ENCODE peak calls at places on chromosomes 1 and 21, in ten cellular contexts. Y is cardiac muscle cell, Z is GM06990, V is heart right ventricle, J is heart left ventricle, G is BE2C, I is Calu3, L is WTC11, R is fibroblast of lung, M is nephron progenitor cell. C is an unnamed sample.

GRCh38 chr1:64051801-64052200 is 151.6 kb upstream of the UBE2U start:
- DNase-seq in Y (no peak), Z (no peak), V (no peak), J (no peak), G (no peak), I (no peak), L (no peak), R (peak; percentile 9), M (no peak), C (no peak)

GRCh38 chr21:33937146-33937545 is 21.5 kb upstream of the ATP5PO start:
- DNase-seq in Y (no peak), Z (no peak), V (no peak), J (no peak), G (no peak), I (no peak), L (no peak), R (no peak), M (no peak), C (no peak)

GRCh38 chr1:57296726-57297252 is 127.1 kb downstream of the DAB1 start:
- DNase-seq in Y (no peak), Z (no peak), V (no peak), J (no peak), G (no peak), I (no peak), L (no peak), R (no peak), M (no peak), C (no peak)

GRCh38 chr1:67749844-67750689 is 65.1 kb downstream of the GADD45A start:
- DNase-seq in Y (peak; percentile 51), Z (no peak), V (no peak), J (no peak), G (no peak), I (peak; percentile 50), L (no peak), R (peak; percentile 93), M (no peak), C (no peak)

GRCh38 chr1:31299365-31299764 is 2.5 kb downstream of the ZCCHC17 start:
- DNase-seq in Y (no peak), Z (no peak), V (no peak), J (no peak), G (no peak), I (no peak), L (no peak), R (peak; percentile 26), M (no peak), C (no peak)

GRCh38 chr1:227192163-227192562 is 126.1 kb downstream of the CDC42BPA start:
- DNase-seq in Y (no peak), Z (no peak), V (peak; percentile 15), J (no peak), G (no peak), I (no peak), L (no peak), R (peak; percentile 95), M (no peak), C (no peak)

GRCh38 chr1:51750218-51750617 is 128.3 kb downstream of the NRDC start:
- DNase-seq in Y (no peak), Z (no peak), V (no peak), J (no peak), G (no peak), I (no peak), L (no peak), R (peak; percentile 47), M (no peak), C (no peak)

GRCh38 chr1:46034601-46035516 is 97.6 kb downstream of the PIK3R3 start:
- DNase-seq in Y (no peak), Z (no peak), V (no peak), J (no peak), G (no peak), I (no peak), L (peak; percentile 30), R (no peak), M (no peak), C (no peak)

GRCh38 chr1:153396461-153396860 is 5.6 kb upstream of the S100A8 start:
- DNase-seq in Y (no peak), Z (no peak), V (no peak), J (no peak), G (no peak), I (no peak), L (no peak), R (no peak), M (no peak), C (no peak)

GRCh38 chr1:208988811-208989222 is 594.7 kb upstream of the CAMK1G start:
- DNase-seq in Y (peak; percentile 60), Z (peak; percentile 54), V (no peak), J (peak; percentile 28), G (no peak), I (peak; percentile 19), L (no peak), R (peak; percentile 59), M (no peak), C (no peak)

GRCh38 chr1:232110281-232111090 is 483.9 kb downstream of the DISC1 start:
- DNase-seq in Y (peak; percentile 44), Z (no peak), V (no peak), J (no peak), G (no peak), I (no peak), L (peak; percentile 73), R (peak; percentile 83), M (peak; percentile 27), C (no peak)

GRCh38 chr1:177783052-177783451 is 186.8 kb downstream of the SEC16B start:
- DNase-seq in Y (no peak), Z (no peak), V (no peak), J (no peak), G (no peak), I (peak; percentile 15), L (peak; percentile 56), R (no peak), M (no peak), C (no peak)

GRCh38 chr1:177784394-177784793 is 185.5 kb downstream of the SEC16B start:
- DNase-seq in Y (no peak), Z (no peak), V (no peak), J (no peak), G (no peak), I (no peak), L (no peak), R (no peak), M (no peak), C (no peak)

GRCh38 chr1:177779325-177779965 is 190.4 kb downstream of the SEC16B start:
- DNase-seq in Y (no peak), Z (no peak), V (no peak), J (no peak), G (no peak), I (no peak), L (peak; percentile 15), R (no peak), M (no peak), C (no peak)

GRCh38 chr1:177780096-177780700 is 189.7 kb downstream of the SEC16B start:
- DNase-seq in Y (peak; percentile 64), Z (no peak), V (no peak), J (no peak), G (no peak), I (peak; percentile 23), L (no peak), R (peak; percentile 58), M (no peak), C (no peak)
- TF ChIP-seq CTCF in Y (peak; percentile 62), Z (peak; percentile 32), V (peak; percentile 64), J (peak; percentile 42), G (peak; percentile 4), I (peak; percentile 52), L (no peak), R (peak; percentile 75), M (peak; percentile 45), C (no peak)

GRCh38 chr1:35769188-35769758 is 505 bp downstream of the CLSPN start:
- DNase-seq in Y (peak; percentile 96), Z (peak; percentile 92), V (peak; percentile 87), J (peak; percentile 87), G (peak; percentile 89), I (peak; percentile 88), L (peak; percentile 92), R (peak; percentile 85), M (peak; percentile 91), C (peak; percentile 38)
- TF ChIP-seq CTCF in Y (peak; percentile 23), Z (peak; percentile 10), V (peak; percentile 49), J (peak; percentile 35), G (peak; percentile 6), I (no peak), L (no peak), R (peak; percentile 24), M (no peak), C (no peak)

DNA sequence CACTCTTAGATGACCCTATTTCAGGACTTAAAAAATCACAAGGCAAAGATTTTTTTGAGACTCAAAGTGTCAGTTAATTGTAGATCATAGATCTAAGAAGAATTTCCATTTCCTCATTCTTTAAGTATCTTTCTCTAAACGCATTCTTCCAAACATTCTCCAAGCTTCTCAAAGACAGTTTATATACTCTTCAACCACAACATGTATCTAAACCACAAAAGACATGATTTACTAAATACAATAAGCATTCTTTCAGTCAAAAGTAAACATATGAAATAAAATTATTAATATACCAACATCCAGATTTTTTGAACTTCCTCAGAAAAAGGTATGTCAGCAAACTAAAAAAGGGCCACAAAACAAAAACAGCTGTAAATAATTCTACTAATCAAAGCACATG is 24.4 kb downstream of the RC3H1 start:
- DNase-seq in Y (no peak), Z (no peak), V (no peak), J (no peak), G (no peak), I (no peak), L (no peak), R (peak; percentile 65), M (no peak), C (no peak)
- TF ChIP-seq CTCF in Y (no peak), Z (no peak), V (no peak), J (no peak), G (no peak), I (no peak), L (no peak), R (no peak), M (no peak), C (no peak)

GRCh38 chr1:1359668-1360468 is 1.5 kb upstream of the MXRA8 start:
- DNase-seq in Y (no peak), Z (no peak), V (peak; percentile 53), J (peak; percentile 75), G (peak; percentile 36), I (no peak), L (peak; percentile 15), R (peak; percentile 86), M (peak; percentile 56), C (no peak)

GRCh38 chr1:1361233-1361981 is 3.1 kb upstream of the MXRA8 start:
- DNase-seq in Y (no peak), Z (no peak), V (no peak), J (no peak), G (peak; percentile 10), I (no peak), L (peak; percentile 10), R (no peak), M (no peak), C (no peak)

GRCh38 chr1:1360511-1361169 is 2.3 kb upstream of the MXRA8 start:
- DNase-seq in Y (peak; percentile 67), Z (no peak), V (peak; percentile 68), J (peak; percentile 72), G (peak; percentile 9), I (no peak), L (peak; percentile 21), R (peak; percentile 97), M (peak; percentile 47), C (no peak)

GRCh38 chr1:1364266-1364665 is 5.9 kb upstream of the MXRA8 start:
- DNase-seq in Y (no peak), Z (no peak), V (no peak), J (no peak), G (no peak), I (peak; percentile 37), L (no peak), R (no peak), M (no peak), C (no peak)

DNA sequence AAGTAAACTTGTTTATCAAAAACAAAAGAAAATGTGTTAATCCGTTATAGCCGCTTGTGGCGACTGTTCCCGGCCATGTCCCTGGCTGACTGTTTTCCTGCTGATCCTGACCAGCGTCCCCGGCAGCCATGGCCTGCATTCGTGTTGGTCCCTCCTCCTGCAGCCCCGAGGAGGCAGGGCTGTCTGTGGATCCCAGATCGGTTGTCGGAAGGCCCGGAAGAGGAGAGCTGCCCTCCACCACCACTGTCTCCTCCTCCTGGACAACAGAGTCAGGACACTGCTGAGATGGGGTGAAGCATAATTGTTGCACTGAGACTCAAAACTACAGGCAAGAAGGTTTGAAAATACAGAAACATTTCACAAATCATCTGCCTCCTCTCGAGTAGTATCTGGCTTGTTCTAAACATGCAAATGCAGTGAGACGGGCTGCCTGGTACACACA is 3.6 kb upstream of the MXRA8 start:
- DNase-seq in Y (peak; percentile 50), Z (no peak), V (peak; percentile 58), J (no peak), G (peak; percentile 38), I (no peak), L (peak; percentile 45), R (peak; percentile 87), M (peak; percentile 52), C (no peak)
- TF ChIP-seq CTCF in Y (peak; percentile 20), Z (no peak), V (no peak), J (no peak), G (no peak), I (no peak), L (no peak), R (peak; percentile 35), M (no peak), C (no peak)

C was measured in omental fat pad.